ENCODE peak calls at places on chromosome 14, in nine cellular contexts. F is PC-9, Y is endothelial cell of umbilical vein, D is astrocyte, S is mammary epithelial cell, C is IMR-90, B is HCT116, W is hepatocyte, V is Karpas-422. H is an unnamed sample. For H3K36me3, the result is how much of the 10 kb centered on the place peaks cover.

GRCh38 chr14:36662258-36662542 is 540 bp downstream of the PAX9 start:
- DNase-seq in F (no peak), Y (no peak), D (no peak), S (no peak), C (no peak), B (no peak), W (no peak), V (no peak), H (no peak)

GRCh38 chr14:55094630-55095157 is 34.4 kb upstream of the LGALS3 start:
- DNase-seq in F (peak), Y (no peak), D (peak), S (peak), C (peak), B (no peak), W (no peak), V (no peak), H (no peak)

GRCh38 chr14:50037240-50037639 is 79.1 kb downstream of the VCPKMT start:
- DNase-seq in F (no peak), Y (no peak), D (no peak), S (no peak), C (no peak), B (no peak), W (no peak), V (no peak), H (no peak)

GRCh38 chr14:91015435-91015834 is 45.0 kb downstream of the RPS6KA5 start:
- DNase-seq in F (no peak), Y (peak), D (no peak), S (no peak), C (no peak), B (no peak), W (no peak), V (no peak), H (no peak)

GRCh38 chr14:98773814-98774213 is 498.2 kb downstream of the BCL11B start:
- DNase-seq in F (no peak), Y (no peak), D (no peak), S (no peak), C (no peak), B (no peak), W (no peak), V (no peak), H (no peak)

GRCh38 chr14:75068294-75069020 is 984 bp upstream of the ZC2HC1C start:
- DNase-seq in F (no peak), Y (no peak), D (no peak), S (no peak), C (no peak), B (no peak), W (no peak), V (no peak), H (no peak)

GRCh38 chr14:72610096-72610830 is 283.6 kb downstream of the DPF3 start:
- DNase-seq in F (no peak), Y (no peak), D (no peak), S (no peak), C (no peak), B (no peak), W (no peak), V (no peak), H (no peak)

GRCh38 chr14:79496701-79497100 is 714.6 kb downstream of the DIO2 start:
- DNase-seq in F (no peak), Y (no peak), D (no peak), S (no peak), C (peak), B (no peak), W (no peak), V (no peak), H (no peak)

GRCh38 chr14:69475194-69475818 is 9.2 kb upstream of the PLEKHD1 start:
- DNase-seq in F (no peak), Y (peak), D (no peak), S (peak), C (peak), B (no peak), W (peak), V (peak), H (peak)

GRCh38 chr14:72852194-72852593 is 41.7 kb downstream of the DPF3 start:
- DNase-seq in F (no peak), Y (no peak), D (no peak), S (no peak), C (no peak), B (no peak), W (no peak), V (no peak), H (no peak)

GRCh38 chr14:23104070-23104590 is 659 bp downstream of the CIROP start:
- DNase-seq in F (no peak), Y (no peak), D (no peak), S (no peak), C (no peak), B (no peak), W (no peak), V (no peak), H (no peak)

GRCh38 chr14:23106747-23107045 is 1.9 kb upstream of the CIROP start:
- DNase-seq in F (no peak), Y (no peak), D (no peak), S (no peak), C (no peak), B (no peak), W (no peak), V (no peak), H (no peak)

GRCh38 chr14:23103581-23103980 is 1.2 kb downstream of the CIROP start:
- DNase-seq in F (no peak), Y (no peak), D (no peak), S (no peak), C (no peak), B (no peak), W (no peak), V (no peak), H (no peak)

GRCh38 chr14:23105348-23105824 is 597 bp upstream of the CIROP start:
- DNase-seq in F (no peak), Y (no peak), D (no peak), S (no peak), C (no peak), B (no peak), W (no peak), V (no peak), H (no peak)

DNA sequence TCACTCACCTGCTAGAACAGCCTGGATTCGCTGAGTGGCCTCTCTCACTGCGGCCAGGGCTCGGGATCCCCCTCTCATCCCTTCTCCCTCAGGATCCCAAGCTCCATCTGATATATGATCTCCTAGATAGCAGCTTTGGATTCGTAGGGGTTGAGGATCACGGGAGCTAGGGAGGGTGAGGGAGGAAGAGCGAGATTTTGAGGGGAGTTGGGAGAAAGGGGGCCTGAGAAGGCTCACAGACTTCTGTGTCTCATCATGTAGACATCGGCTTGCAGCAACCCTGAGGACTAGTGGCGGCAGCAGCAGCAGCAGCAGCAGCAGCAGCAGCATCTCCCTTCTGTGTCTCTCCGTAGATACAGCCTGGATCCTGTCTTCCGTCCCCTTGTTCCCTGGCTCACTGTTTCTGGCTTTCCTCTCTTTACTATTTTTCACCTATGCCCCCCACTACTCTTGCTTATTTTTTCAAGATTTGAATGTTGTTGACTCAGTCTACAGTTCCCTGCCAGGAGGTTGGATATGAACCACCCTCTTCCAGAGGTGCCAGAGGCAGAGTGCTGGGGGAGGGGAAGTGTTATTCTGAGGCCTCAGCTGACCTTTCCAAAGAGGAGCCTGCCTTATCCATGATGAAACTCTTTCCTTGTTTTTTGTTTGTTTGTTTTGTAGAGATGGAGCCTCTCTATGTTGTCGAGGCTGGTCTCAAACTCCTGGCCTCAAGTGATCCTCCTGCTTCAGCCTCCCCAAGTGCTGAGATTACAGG is at the start of gene CIROP:
- DNase-seq in F (no peak), Y (no peak), D (no peak), S (no peak), C (peak), B (no peak), W (no peak), V (no peak), H (no peak)
- H3K4me2 ChIP-seq in F (no peak), Y (no peak), D (no peak), S (no peak), C (peak), B (no peak), W (no peak), V (no peak), H (no peak)

DNA sequence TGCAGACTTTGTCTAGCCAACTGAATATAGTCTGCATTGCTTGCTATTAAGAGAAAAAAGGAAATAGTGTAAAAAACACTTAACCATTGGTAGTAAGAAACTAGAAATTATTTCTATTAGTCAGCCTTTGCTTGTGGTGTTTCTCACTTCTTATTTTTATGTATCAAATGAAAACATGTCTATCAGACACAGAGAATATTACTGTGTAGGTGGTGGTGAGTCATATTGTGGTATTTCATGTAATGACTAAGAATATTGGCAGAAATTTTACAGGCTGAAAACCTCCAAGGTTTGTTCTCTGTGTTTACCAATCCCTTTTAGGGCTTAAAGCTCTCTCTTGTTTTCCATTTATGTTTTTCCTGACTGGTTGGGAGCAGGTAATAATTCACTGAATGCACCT is 87.2 kb downstream of the DAAM1 start:
- DNase-seq in F (peak), Y (peak), D (peak), S (peak), C (peak), B (peak), W (peak), V (no peak), H (no peak)
- H3K36me3 ChIP-seq in F (under half), Y (under half), D (under half), S (under half), C (under half), B (under half), W (under half), V (under half), H (under half)

DNA sequence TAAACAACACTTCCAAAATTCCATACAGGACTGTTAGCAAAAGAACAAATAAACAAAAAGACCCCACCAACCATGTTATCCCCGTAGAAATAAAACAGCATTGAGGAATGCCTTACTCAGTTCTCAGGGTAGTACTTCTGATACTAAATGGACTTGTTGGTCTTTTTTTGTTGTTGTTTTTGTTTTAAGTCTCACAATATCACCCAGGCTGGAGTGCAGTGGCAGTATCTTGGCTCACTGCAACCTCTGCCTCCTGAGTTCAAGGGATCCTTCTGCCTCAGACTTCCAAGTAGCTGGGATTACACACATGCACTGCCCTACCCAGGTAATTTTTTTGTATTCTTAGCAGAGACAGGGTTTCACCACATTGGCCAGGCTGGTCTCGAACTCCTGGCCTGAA is 17.1 kb downstream of the HNRNPC start:
- DNase-seq in F (no peak), Y (no peak), D (no peak), S (no peak), C (no peak), B (no peak), W (no peak), V (no peak), H (no peak)
- H3K4me2 ChIP-seq in F (no peak), Y (no peak), D (no peak), S (no peak), C (no peak), B (no peak), W (no peak), V (no peak), H (no peak)

GRCh38 chr14:65062096-65063075 is 39.9 kb downstream of the MAX start:
- DNase-seq in F (no peak), Y (no peak), D (peak), S (peak), C (no peak), B (no peak), W (no peak), V (no peak), H (no peak)
- H3K36me3 ChIP-seq in F (under half), Y (under half), D (under half), S (under half), C (under half), B (under half), W (under half), V (under half), H (half or more)

DNA sequence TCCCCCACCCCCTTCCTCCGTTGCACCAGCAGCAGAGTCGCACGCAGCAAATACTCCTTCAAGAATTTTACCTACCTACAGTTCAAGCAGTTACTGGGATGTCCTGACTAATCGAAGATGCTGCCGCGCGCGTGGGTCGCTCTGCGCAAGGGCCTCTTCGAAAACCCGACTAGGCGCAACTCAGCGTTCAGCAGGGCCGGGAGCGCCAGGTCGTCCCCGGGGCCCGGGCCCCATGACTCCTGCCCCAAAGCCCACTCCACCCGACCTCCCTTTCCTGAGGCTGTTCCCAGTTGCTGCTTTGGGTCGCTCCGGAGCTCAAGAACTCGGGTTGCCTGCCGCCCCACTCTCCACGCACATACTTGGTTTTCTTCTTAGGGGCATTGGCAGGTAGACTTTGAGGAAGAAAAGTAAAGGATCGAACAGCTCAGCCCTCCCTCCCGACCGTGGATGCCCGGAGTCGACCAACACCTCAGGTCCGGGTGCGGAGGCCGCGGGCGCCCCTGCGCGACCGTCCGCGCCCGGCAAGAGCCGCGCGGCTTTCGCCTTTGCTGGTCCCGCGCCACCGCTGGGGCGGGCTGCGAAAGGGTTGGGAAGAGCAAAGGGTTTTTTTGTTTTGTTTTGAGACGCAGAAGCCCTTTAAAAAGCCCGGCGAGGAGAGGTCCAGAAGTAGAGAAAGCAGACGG is 1.9 kb downstream of the BMP4 start:
- DNase-seq in F (no peak), Y (peak), D (peak), S (peak), C (peak), B (no peak), W (peak), V (no peak), H (no peak)
- H3K4me2 ChIP-seq in F (peak), Y (peak), D (peak), S (peak), C (peak), B (peak), W (peak), V (no peak), H (no peak)